ENCODE peak calls at places on chromosome 7, in five cellular contexts. One of them, this sample, is unnamed.

GRCh38 chr7:96304573-96304972 is 17.3 kb downstream of the SLC25A13 start:
- DNase-seq in psoas muscle: no peak
- DNase-seq in left lung: no peak
- DNase-seq in choroid plexus epithelial cell: no peak
- DNase-seq in kidney: no peak
- DNase-seq in this sample: no peak

GRCh38 chr7:47435889-47436312 is 146.0 kb downstream of the TNS3 start:
- DNase-seq in psoas muscle: peak
- DNase-seq in left lung: no peak
- DNase-seq in choroid plexus epithelial cell: peak
- DNase-seq in kidney: no peak
- DNase-seq in this sample: no peak

GRCh38 chr7:3650844-3651243 is 349.8 kb downstream of the SDK1 start:
- DNase-seq in psoas muscle: no peak
- DNase-seq in left lung: no peak
- DNase-seq in choroid plexus epithelial cell: peak
- DNase-seq in kidney: no peak
- DNase-seq in this sample: no peak

GRCh38 chr7:106629521-106629920 is 31.4 kb downstream of the CCDC71L start:
- DNase-seq in psoas muscle: no peak
- DNase-seq in left lung: no peak
- DNase-seq in choroid plexus epithelial cell: peak
- DNase-seq in kidney: no peak
- DNase-seq in this sample: no peak

GRCh38 chr7:74216361-74216761 is 6.6 kb downstream of the LAT2 start:
- DNase-seq in psoas muscle: no peak
- DNase-seq in left lung: peak
- DNase-seq in choroid plexus epithelial cell: no peak
- DNase-seq in kidney: no peak
- DNase-seq in this sample: no peak

GRCh38 chr7:140315498-140316164 is 82.7 kb downstream of the SLC37A3 start:
- DNase-seq in psoas muscle: no peak
- DNase-seq in left lung: no peak
- DNase-seq in choroid plexus epithelial cell: no peak
- DNase-seq in kidney: no peak
- DNase-seq in this sample: no peak

GRCh38 chr7:16982640-16983103 is 100.9 kb upstream of the AGR3 start:
- DNase-seq in psoas muscle: no peak
- DNase-seq in left lung: no peak
- DNase-seq in choroid plexus epithelial cell: peak
- DNase-seq in kidney: no peak
- DNase-seq in this sample: no peak

GRCh38 chr7:107701191-107701590 is 40.6 kb downstream of the SLC26A4 start:
- DNase-seq in psoas muscle: no peak
- DNase-seq in left lung: no peak
- DNase-seq in choroid plexus epithelial cell: no peak
- DNase-seq in kidney: no peak
- DNase-seq in this sample: no peak

GRCh38 chr7:132161231-132161915 is 414.9 kb downstream of the PLXNA4 start:
- DNase-seq in psoas muscle: peak
- DNase-seq in left lung: no peak
- DNase-seq in choroid plexus epithelial cell: peak
- DNase-seq in kidney: no peak
- DNase-seq in this sample: no peak

GRCh38 chr7:117731455-117731854 is 141.8 kb downstream of the CTTNBP2 start:
- DNase-seq in psoas muscle: no peak
- DNase-seq in left lung: no peak
- DNase-seq in choroid plexus epithelial cell: no peak
- DNase-seq in kidney: no peak
- DNase-seq in this sample: no peak

GRCh38 chr7:155291729-155292128 is 5.9 kb upstream of the INSIG1 start:
- DNase-seq in psoas muscle: no peak
- DNase-seq in left lung: no peak
- DNase-seq in choroid plexus epithelial cell: no peak
- DNase-seq in kidney: no peak
- DNase-seq in this sample: no peak

GRCh38 chr7:28701731-28702130 is 256.4 kb downstream of the TRIL start:
- DNase-seq in psoas muscle: no peak
- DNase-seq in left lung: no peak
- DNase-seq in choroid plexus epithelial cell: no peak
- DNase-seq in kidney: no peak
- DNase-seq in this sample: no peak

GRCh38 chr7:71900556-71900955 is 511.6 kb downstream of the CALN1 start:
- DNase-seq in psoas muscle: no peak
- DNase-seq in left lung: no peak
- DNase-seq in choroid plexus epithelial cell: no peak
- DNase-seq in kidney: no peak
- DNase-seq in this sample: no peak

GRCh38 chr7:45938626-45939302 is 17.7 kb upstream of the IGFBP3 start:
- DNase-seq in psoas muscle: no peak
- DNase-seq in left lung: no peak
- DNase-seq in choroid plexus epithelial cell: no peak
- DNase-seq in kidney: no peak
- DNase-seq in this sample: no peak
- TF ChIP-seq CTCF in psoas muscle: no peak
- TF ChIP-seq CTCF in left lung: no peak
- TF ChIP-seq CTCF in choroid plexus epithelial cell: peak
- TF ChIP-seq CTCF in kidney: no peak
- TF ChIP-seq CTCF in this sample: no peak

GRCh38 chr7:69208848-69209247 is 389.4 kb upstream of the AUTS2 start:
- DNase-seq in psoas muscle: no peak
- DNase-seq in left lung: no peak
- DNase-seq in choroid plexus epithelial cell: no peak
- DNase-seq in kidney: no peak
- DNase-seq in this sample: no peak

GRCh38 chr7:69213882-69214281 is 384.4 kb upstream of the AUTS2 start:
- DNase-seq in psoas muscle: no peak
- DNase-seq in left lung: no peak
- DNase-seq in choroid plexus epithelial cell: no peak
- DNase-seq in kidney: no peak
- DNase-seq in this sample: no peak

GRCh38 chr7:69211336-69211735 is 386.9 kb upstream of the AUTS2 start:
- DNase-seq in psoas muscle: no peak
- DNase-seq in left lung: no peak
- DNase-seq in choroid plexus epithelial cell: no peak
- DNase-seq in kidney: no peak
- DNase-seq in this sample: no peak

GRCh38 chr7:69211739-69212138 is 386.5 kb upstream of the AUTS2 start:
- DNase-seq in psoas muscle: no peak
- DNase-seq in left lung: no peak
- DNase-seq in choroid plexus epithelial cell: no peak
- DNase-seq in kidney: no peak
- DNase-seq in this sample: no peak
- TF ChIP-seq CTCF in psoas muscle: no peak
- TF ChIP-seq CTCF in left lung: no peak
- TF ChIP-seq CTCF in choroid plexus epithelial cell: no peak
- TF ChIP-seq CTCF in kidney: no peak
- TF ChIP-seq CTCF in this sample: no peak

DNA sequence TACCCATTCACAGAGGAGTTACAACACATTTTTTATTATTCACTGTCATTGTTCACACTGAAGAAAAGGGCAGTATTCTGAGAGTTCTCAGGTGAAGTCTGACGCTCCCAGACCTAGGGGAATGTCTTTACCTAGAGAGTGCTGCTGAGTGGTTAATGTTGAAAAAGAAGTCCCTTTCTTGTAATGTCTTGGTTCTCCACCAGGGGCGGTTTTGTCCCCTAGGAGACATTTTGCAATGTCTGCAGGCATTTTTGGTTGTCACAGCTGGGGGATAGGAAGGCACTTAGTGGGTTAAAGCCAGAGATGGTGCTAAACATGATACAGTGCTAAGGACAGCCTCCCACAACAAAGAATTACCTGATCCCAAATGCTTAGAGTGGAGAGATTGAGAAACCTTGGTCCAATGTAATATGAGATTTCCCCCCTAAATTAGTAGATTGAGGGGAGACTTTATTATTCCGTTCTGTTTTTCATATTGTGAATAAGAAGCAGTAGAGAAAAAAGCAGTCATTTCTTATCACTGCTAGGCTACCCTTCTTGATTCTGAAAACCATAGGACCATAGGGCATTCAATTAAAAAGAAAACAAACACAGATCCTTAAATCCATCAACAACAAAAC is 13.1 kb downstream of the UMAD1 start:
- DNase-seq in psoas muscle: no peak
- DNase-seq in left lung: no peak
- DNase-seq in choroid plexus epithelial cell: peak
- DNase-seq in kidney: no peak
- DNase-seq in this sample: no peak
- TF ChIP-seq CTCF in psoas muscle: peak
- TF ChIP-seq CTCF in left lung: peak
- TF ChIP-seq CTCF in choroid plexus epithelial cell: peak
- TF ChIP-seq CTCF in kidney: peak
- TF ChIP-seq CTCF in this sample: peak

DNA sequence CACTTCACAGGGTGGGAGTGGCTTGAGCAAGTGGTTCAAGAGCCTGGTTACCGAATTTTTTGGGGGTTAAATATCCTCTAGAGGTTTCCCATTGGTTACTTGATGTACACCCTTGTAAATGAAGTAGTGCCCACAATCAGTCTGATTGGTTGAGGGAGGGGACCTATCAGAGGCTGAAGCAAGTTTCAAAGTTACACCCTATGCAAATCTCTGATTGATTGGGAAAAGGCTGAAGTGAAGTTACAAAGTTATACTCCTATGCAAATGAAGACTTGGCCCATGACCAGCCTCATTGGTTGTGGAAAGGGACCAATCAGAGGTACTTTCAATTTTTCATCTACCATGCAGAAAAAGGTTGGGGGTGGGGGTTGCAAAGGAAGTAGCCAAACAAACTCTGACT is 34.7 kb downstream of the UBE2D4 start:
- DNase-seq in psoas muscle: no peak
- DNase-seq in left lung: no peak
- DNase-seq in choroid plexus epithelial cell: no peak
- DNase-seq in kidney: no peak
- DNase-seq in this sample: no peak
- TF ChIP-seq CTCF in psoas muscle: no peak
- TF ChIP-seq CTCF in left lung: no peak
- TF ChIP-seq CTCF in choroid plexus epithelial cell: no peak
- TF ChIP-seq CTCF in kidney: no peak
- TF ChIP-seq CTCF in this sample: no peak

GRCh38 chr7:143887078-143887477 is 14.9 kb downstream of the TCAF1 start:
- DNase-seq in psoas muscle: no peak
- DNase-seq in left lung: no peak
- DNase-seq in choroid plexus epithelial cell: no peak
- DNase-seq in kidney: no peak
- DNase-seq in this sample: no peak
- TF ChIP-seq CTCF in psoas muscle: no peak
- TF ChIP-seq CTCF in left lung: no peak
- TF ChIP-seq CTCF in choroid plexus epithelial cell: no peak
- TF ChIP-seq CTCF in kidney: no peak
- TF ChIP-seq CTCF in this sample: no peak

GRCh38 chr7:120725376-120726039 is 132.4 kb downstream of the TSPAN12 start:
- DNase-seq in psoas muscle: no peak
- DNase-seq in left lung: no peak
- DNase-seq in choroid plexus epithelial cell: peak
- DNase-seq in kidney: no peak
- DNase-seq in this sample: no peak
- TF ChIP-seq CTCF in psoas muscle: peak
- TF ChIP-seq CTCF in left lung: peak
- TF ChIP-seq CTCF in choroid plexus epithelial cell: peak
- TF ChIP-seq CTCF in kidney: peak
- TF ChIP-seq CTCF in this sample: peak

DNA sequence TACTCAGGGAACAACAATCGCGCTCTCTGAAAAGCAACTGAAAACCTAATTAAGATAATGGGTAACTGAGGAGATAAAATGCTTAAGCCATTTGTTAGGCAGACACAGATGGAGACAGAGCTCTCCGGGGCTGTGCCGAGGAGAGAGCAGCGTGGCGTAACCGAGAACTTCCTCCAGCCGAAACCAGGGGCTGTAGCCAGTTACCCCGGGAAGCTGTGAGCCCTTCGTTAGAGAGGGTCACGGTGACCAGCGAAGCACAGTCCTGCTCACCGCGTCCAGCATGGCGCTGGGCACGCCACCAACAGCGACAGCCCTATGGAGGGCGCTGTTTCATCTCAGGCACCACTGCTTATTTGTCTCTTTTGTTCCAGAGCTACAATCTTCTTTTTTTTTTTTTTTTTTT is 16.1 kb downstream of the PAPOLB start:
- DNase-seq in psoas muscle: no peak
- DNase-seq in left lung: no peak
- DNase-seq in choroid plexus epithelial cell: peak
- DNase-seq in kidney: no peak
- DNase-seq in this sample: no peak
- TF ChIP-seq CTCF in psoas muscle: no peak
- TF ChIP-seq CTCF in left lung: no peak
- TF ChIP-seq CTCF in choroid plexus epithelial cell: peak
- TF ChIP-seq CTCF in kidney: peak
- TF ChIP-seq CTCF in this sample: no peak

GRCh38 chr7:139034855-139035587 is 821 bp downstream of the ZC3HAV1L start:
- DNase-seq in psoas muscle: peak
- DNase-seq in left lung: no peak
- DNase-seq in choroid plexus epithelial cell: peak
- DNase-seq in kidney: no peak
- DNase-seq in this sample: no peak
- TF ChIP-seq CTCF in psoas muscle: no peak
- TF ChIP-seq CTCF in left lung: no peak
- TF ChIP-seq CTCF in choroid plexus epithelial cell: peak
- TF ChIP-seq CTCF in kidney: no peak
- TF ChIP-seq CTCF in this sample: no peak